ENCODE peak calls at places on chromosome 5, in five cellular contexts. K is heart left ventricle; M is stimulated activated CD4-positive, alpha-beta T cell treated with anti-CD3 and anti-CD28 coated beads, Interleukin-12 subunit alpha, Interleukin-12 subunit beta, amount 100 ng/mL, for 48 hours; W is T-helper 1 cell; C is NCI-H510A. V is an unnamed sample.

GRCh38 chr5:18141260-18141659 is 507.0 kb downstream of the TAF11L14 start:
- DNase-seq in K (no peak), M (no peak), W (no peak), C (no peak), V (no peak)

GRCh38 chr5:757931-758697 is 26.4 kb downstream of the ZDHHC11B start:
- DNase-seq in K (peak), M (no peak), W (no peak), C (peak), V (peak)

GRCh38 chr5:157862183-157862851 is 3.4 kb upstream of the CLINT1 start:
- DNase-seq in K (no peak), M (no peak), W (no peak), C (no peak), V (no peak)

GRCh38 chr5:14868771-14869170 is 2.8 kb downstream of the ANKH start:
- DNase-seq in K (no peak), M (no peak), W (no peak), C (peak), V (no peak)

GRCh38 chr5:141427783-141428426 is 2.4 kb upstream of the PCDHGA12 start:
- DNase-seq in K (no peak), M (no peak), W (no peak), C (no peak), V (no peak)

GRCh38 chr5:558871-559503 is 34.7 kb upstream of the SLC9A3 start:
- DNase-seq in K (no peak), M (no peak), W (no peak), C (no peak), V (no peak)

GRCh38 chr5:53013857-53014256 is 24.7 kb downstream of the ITGA2 start:
- DNase-seq in K (no peak), M (no peak), W (no peak), C (no peak), V (no peak)

GRCh38 chr5:93578813-93579560 is 2.0 kb downstream of the NR2F1-AS1 start:
- DNase-seq in K (no peak), M (no peak), W (no peak), C (no peak), V (no peak)

GRCh38 chr5:145960848-145961600 is 24.6 kb downstream of the SH3RF2 start:
- DNase-seq in K (no peak), M (no peak), W (no peak), C (no peak), V (no peak)

GRCh38 chr5:80884086-80884813 is 75.9 kb upstream of the RASGRF2 start:
- DNase-seq in K (no peak), M (no peak), W (no peak), C (no peak), V (no peak)

GRCh38 chr5:58240286-58240685 is 219.6 kb downstream of the PLK2 start:
- DNase-seq in K (no peak), M (no peak), W (no peak), C (no peak), V (no peak)

GRCh38 chr5:174920906-174921550 is 196.6 kb downstream of the MSX2 start:
- DNase-seq in K (no peak), M (no peak), W (no peak), C (no peak), V (no peak)

GRCh38 chr5:123133438-123134100 is 44.5 kb downstream of the PRDM6 start:
- DNase-seq in K (no peak), M (no peak), W (no peak), C (no peak), V (no peak)

GRCh38 chr5:113050606-113051391 is 74.2 kb downstream of the DCP2 start:
- DNase-seq in K (peak), M (peak), W (no peak), C (no peak), V (no peak)

GRCh38 chr5:172303090-172303995 is 19.8 kb upstream of the UBTD2 start:
- DNase-seq in K (no peak), M (no peak), W (no peak), C (no peak), V (no peak)

GRCh38 chr5:61020415-61020814 is 75.4 kb downstream of the NDUFAF2 start:
- DNase-seq in K (no peak), M (no peak), W (no peak), C (no peak), V (no peak)

GRCh38 chr5:43643750-43644149 is 40.8 kb downstream of the NNT start:
- DNase-seq in K (no peak), M (no peak), W (no peak), C (no peak), V (no peak)

GRCh38 chr5:5231576-5231975 is 91.4 kb downstream of the ADAMTS16 start:
- DNase-seq in K (no peak), M (no peak), W (no peak), C (no peak), V (no peak)

GRCh38 chr5:9829621-9830020 is 199.5 kb upstream of the TAS2R1 start:
- DNase-seq in K (no peak), M (no peak), W (no peak), C (no peak), V (no peak)

GRCh38 chr5:156000115-156000514 is 326.8 kb upstream of the SGCD start:
- DNase-seq in K (no peak), M (no peak), W (no peak), C (no peak), V (no peak)

GRCh38 chr5:143200781-143201398 is 202.6 kb downstream of the NR3C1 start:
- DNase-seq in K (peak), M (no peak), W (no peak), C (peak), V (peak)

GRCh38 chr5:82881571-82882200 is 195.5 kb downstream of the TMEM167A start:
- DNase-seq in K (no peak), M (no peak), W (no peak), C (no peak), V (no peak)

GRCh38 chr5:135535420-135535819 is 344 bp downstream of the NEUROG1 start:
- DNase-seq in K (no peak), M (no peak), W (no peak), C (no peak), V (no peak)

GRCh38 chr5:38208782-38209378 is 49.5 kb upstream of the EGFLAM start:
- DNase-seq in K (no peak), M (peak), W (no peak), C (peak), V (peak)

GRCh38 chr5:74017112-74017511 is 391.1 kb downstream of the ARHGEF28 start:
- DNase-seq in K (no peak), M (no peak), W (no peak), C (no peak), V (no peak)

GRCh38 chr5:135450957-135451356 is 1.2 kb downstream of the TIFAB start:
- DNase-seq in K (no peak), M (no peak), W (no peak), C (no peak), V (no peak)

GRCh38 chr5:36162810-36163486 is 11.0 kb downstream of the SKP2 start:
- DNase-seq in K (no peak), M (no peak), W (no peak), C (no peak), V (no peak)

GRCh38 chr5:111461261-111461671 is 51.1 kb downstream of the STARD4 start:
- DNase-seq in K (no peak), M (no peak), W (no peak), C (no peak), V (peak)

GRCh38 chr5:53874409-53874808 is 314.0 kb downstream of the NDUFS4 start:
- DNase-seq in K (no peak), M (no peak), W (no peak), C (no peak), V (no peak)

GRCh38 chr5:173629628-173630027 is 13.2 kb upstream of the BOD1 start:
- DNase-seq in K (no peak), M (no peak), W (no peak), C (no peak), V (peak)

GRCh38 chr5:114467729-114468128 is 105.9 kb downstream of the KCNN2 start:
- DNase-seq in K (no peak), M (no peak), W (no peak), C (no peak), V (no peak)

V was measured in BE2C.